ENCODE peak calls at places on chromosomes 3 and 15, in six cellular contexts. Q is effector CD4-positive, alpha-beta T cell; C is naive thymus-derived CD4-positive, alpha-beta T cell; M is COLO829; N is AG09309; U is T-helper 9 cell. A is an unnamed sample.

GRCh38 chr3:62718515-62719320 is 156.5 kb downstream of the CADPS start:
- DNase-seq in U (no peak), Q (no peak), M (peak), N (no peak), C (no peak), A (no peak)

GRCh38 chr3:11570789-11571495 is 72.8 kb downstream of the VGLL4 start:
- DNase-seq in N (no peak), Q (no peak), M (no peak), C (no peak), U (no peak), A (no peak)

GRCh38 chr3:194255252-194256039 is 95.7 kb downstream of the CPN2 start:
- DNase-seq in N (no peak), U (no peak), Q (no peak), M (peak), C (no peak), A (peak)

GRCh38 chr15:101266034-101266433 is 11.3 kb downstream of the SELENOS start:
- DNase-seq in Q (no peak), N (no peak), C (no peak), U (no peak), M (no peak), A (no peak)

GRCh38 chr3:174355505-174355904 is 503.6 kb upstream of the NAALADL2 start:
- DNase-seq in U (no peak), M (peak), C (no peak), Q (no peak), N (no peak), A (no peak)

GRCh38 chr3:180534828-180535227 is 67.1 kb upstream of the TTC14 start:
- DNase-seq in M (no peak), Q (no peak), U (no peak), C (no peak), N (no peak), A (no peak)

GRCh38 chr15:77185242-77185785 is 114.4 kb upstream of the TSPAN3 start:
- DNase-seq in M (no peak), N (no peak), C (no peak), U (no peak), Q (no peak), A (no peak)

GRCh38 chr15:66835558-66835878 is 133.5 kb downstream of the SMAD6 start:
- DNase-seq in M (no peak), N (no peak), U (no peak), Q (no peak), C (no peak), A (no peak)

GRCh38 chr3:153731036-153731435 is 390.2 kb upstream of the ARHGEF26 start:
- DNase-seq in U (no peak), C (no peak), N (no peak), M (no peak), Q (no peak), A (no peak)

GRCh38 chr3:81279481-81280273 is 481.8 kb downstream of the GBE1 start:
- DNase-seq in U (no peak), C (no peak), Q (no peak), M (no peak), N (no peak), A (no peak)

GRCh38 chr3:99111235-99111634 is 209.7 kb upstream of the DCBLD2 start:
- DNase-seq in M (no peak), C (no peak), N (no peak), Q (no peak), U (no peak), A (no peak)

GRCh38 chr3:42847731-42848130 is 27.9 kb downstream of the CYP8B1 start:
- DNase-seq in C (no peak), N (no peak), Q (no peak), M (no peak), U (no peak), A (no peak)

GRCh38 chr15:101044625-101045235 is 125.6 kb downstream of the LRRK1 start:
- DNase-seq in U (no peak), C (no peak), N (no peak), Q (no peak), M (no peak), A (peak)

GRCh38 chr15:35431281-35431680 is 114.7 kb downstream of the DPH6 start:
- DNase-seq in C (no peak), U (no peak), M (no peak), Q (no peak), N (no peak), A (no peak)

GRCh38 chr3:19348929-19349564 is 200.7 kb downstream of the KCNH8 start:
- DNase-seq in Q (no peak), M (peak), C (no peak), N (no peak), U (no peak), A (no peak)

GRCh38 chr15:39028069-39028468 is 463.5 kb upstream of the RASGRP1 start:
- DNase-seq in M (no peak), C (no peak), N (no peak), U (no peak), Q (no peak), A (no peak)

GRCh38 chr3:194178693-194179092 is 42.7 kb downstream of the HES1 start:
- DNase-seq in Q (no peak), M (no peak), U (no peak), N (no peak), C (no peak), A (no peak)

GRCh38 chr15:64739216-64739976 is 36.0 kb downstream of the RBPMS2 start:
- DNase-seq in N (no peak), Q (no peak), C (no peak), M (no peak), U (no peak), A (no peak)

GRCh38 chr3:149554826-149555225 is 80.3 kb downstream of the TM4SF4 start:
- DNase-seq in Q (no peak), C (no peak), N (peak), M (peak), U (no peak), A (no peak)

GRCh38 chr3:61650276-61650675 is 88.9 kb downstream of the PTPRG start:
- DNase-seq in M (no peak), C (no peak), U (no peak), Q (no peak), N (peak), A (peak)

GRCh38 chr15:48330045-48330840 is 986 bp upstream of the DUT start:
- DNase-seq in N (no peak), Q (no peak), C (no peak), M (no peak), U (no peak), A (no peak)

GRCh38 chr3:74233091-74233490 is 381.4 kb downstream of the CNTN3 start:
- DNase-seq in M (no peak), U (no peak), Q (no peak), N (no peak), C (no peak), A (no peak)

GRCh38 chr3:133828576-133829309 is 23.1 kb downstream of the SRPRB start:
- DNase-seq in N (no peak), Q (no peak), U (no peak), C (no peak), M (no peak), A (peak)

GRCh38 chr15:48936666-48937065 is 27.1 kb downstream of the SHC4 start:
- DNase-seq in Q (no peak), N (no peak), M (no peak), U (no peak), C (no peak), A (no peak)

GRCh38 chr15:49135893-49136292 is 19.5 kb downstream of the COPS2 start:
- DNase-seq in N (peak), U (no peak), Q (no peak), C (no peak), M (no peak), A (no peak)

GRCh38 chr3:115478359-115478758 is 145.0 kb upstream of the GAP43 start:
- DNase-seq in Q (no peak), N (no peak), U (no peak), M (no peak), C (no peak), A (no peak)

GRCh38 chr3:131561511-131561910 is 58.7 kb upstream of the MRPL3 start:
- DNase-seq in U (no peak), N (no peak), M (peak), Q (no peak), C (no peak), A (no peak)

GRCh38 chr15:57861805-57862586 is 155.5 kb downstream of the POLR2M start:
- DNase-seq in U (no peak), C (no peak), N (peak), Q (no peak), M (peak), A (no peak)

GRCh38 chr3:59867185-59868002 is 817.6 kb upstream of the CFAP20DC start:
- DNase-seq in C (no peak), Q (no peak), N (no peak), U (no peak), M (no peak), A (no peak)

GRCh38 chr15:99486371-99487336 is 79.1 kb upstream of the MEF2A start:
- DNase-seq in Q (no peak), U (no peak), N (peak), M (peak), C (no peak), A (peak)

GRCh38 chr3:14403636-14404395 is 1.4 kb downstream of the SLC6A6 start:
- DNase-seq in U (no peak), M (no peak), Q (no peak), N (no peak), C (no peak), A (peak)

GRCh38 chr3:125512135-125512920 is 7.7 kb downstream of the SNX4 start:
- DNase-seq in N (no peak), C (no peak), M (no peak), Q (no peak), U (no peak), A (no peak)

GRCh38 chr3:68306571-68306970 is 625.8 kb downstream of the TAFA4 start:
- DNase-seq in C (no peak), U (no peak), Q (peak), N (no peak), M (peak), A (no peak)

GRCh38 chr3:16759227-16759903 is 125.4 kb upstream of the PLCL2 start:
- DNase-seq in N (no peak), U (no peak), C (no peak), Q (no peak), M (no peak), A (no peak)

GRCh38 chr3:123841476-123842238 is 42.5 kb downstream of the MYLK start:
- DNase-seq in M (peak), Q (no peak), U (no peak), N (no peak), C (no peak), A (no peak)

A was measured in tibial artery.